ENCODE peak calls at places on chromosomes 4 and X, in eight cellular contexts. D is SK-N-SH; X is brain microvascular endothelial cell; E is CD4-positive, alpha-beta T cell; M is coronary artery; A is Caco-2; Y is lower leg skin; J is AG09309. U is an unnamed sample.

GRCh38 chrX:70033348-70033747 is 16.4 kb downstream of the AWAT2 start:
- DNase-seq in X (peak), Y (no peak), E (peak), A (peak), D (peak), J (no peak), M (no peak), U (no peak)

GRCh38 chrX:14028473-14028872 is 1.2 kb downstream of the GEMIN8 start:
- DNase-seq in A (no peak), Y (no peak), M (no peak), J (no peak), E (no peak), D (no peak), X (no peak), U (no peak)

GRCh38 chrX:137194164-137194563 is 160.4 kb upstream of the GPR101 start:
- DNase-seq in Y (no peak), A (peak), J (no peak), M (no peak), D (peak), X (peak), E (no peak), U (no peak)

GRCh38 chr4:6594826-6595355 is 19.9 kb downstream of the MAN2B2 start:
- DNase-seq in J (no peak), A (no peak), E (no peak), X (no peak), M (no peak), D (no peak), Y (no peak), U (no peak)

GRCh38 chr4:7808752-7809151 is 130.9 kb downstream of the AFAP1 start:
- DNase-seq in D (no peak), J (no peak), A (no peak), E (no peak), X (peak), M (peak), Y (no peak), U (no peak)

GRCh38 chr4:24471623-24472510 is 112.5 kb downstream of the DHX15 start:
- DNase-seq in E (no peak), D (peak), X (no peak), Y (no peak), M (no peak), A (no peak), J (no peak), U (no peak)

GRCh38 chrX:134753185-134754008 is 95.1 kb upstream of the PLAC1 start:
- DNase-seq in X (peak), Y (no peak), J (peak), D (no peak), A (no peak), M (no peak), E (no peak), U (no peak)

GRCh38 chrX:40684092-40684491 is 36.7 kb upstream of the CXorf38 start:
- DNase-seq in J (no peak), D (no peak), X (no peak), E (no peak), M (no peak), A (no peak), Y (no peak), U (no peak)

GRCh38 chr4:44221407-44221806 is 227.2 kb downstream of the KCTD8 start:
- DNase-seq in A (no peak), E (no peak), J (no peak), Y (no peak), D (no peak), X (no peak), M (no peak), U (no peak)

GRCh38 chrX:19174401-19175025 is 52.2 kb upstream of the ADGRG2 start:
- DNase-seq in Y (no peak), E (no peak), J (no peak), M (no peak), X (peak), A (no peak), D (no peak), U (no peak)

GRCh38 chr4:126223784-126224407 is 909.1 kb downstream of the FAT4 start:
- DNase-seq in D (no peak), M (no peak), E (no peak), X (no peak), A (no peak), J (no peak), Y (no peak), U (no peak)

GRCh38 chr4:114691865-114692264 is 93.3 kb downstream of the UGT8 start:
- DNase-seq in E (no peak), D (no peak), A (no peak), M (no peak), X (no peak), J (no peak), Y (no peak), U (no peak)

GRCh38 chrX:15143050-15143824 is 126.6 kb downstream of the ASB9 start:
- DNase-seq in X (peak), A (peak), J (no peak), E (peak), M (no peak), Y (peak), D (peak), U (no peak)
- TF ChIP-seq CTCF in X (peak), A (peak), J (peak), E (peak), M (no peak), Y (no peak), D (peak), U (peak)

DNA sequence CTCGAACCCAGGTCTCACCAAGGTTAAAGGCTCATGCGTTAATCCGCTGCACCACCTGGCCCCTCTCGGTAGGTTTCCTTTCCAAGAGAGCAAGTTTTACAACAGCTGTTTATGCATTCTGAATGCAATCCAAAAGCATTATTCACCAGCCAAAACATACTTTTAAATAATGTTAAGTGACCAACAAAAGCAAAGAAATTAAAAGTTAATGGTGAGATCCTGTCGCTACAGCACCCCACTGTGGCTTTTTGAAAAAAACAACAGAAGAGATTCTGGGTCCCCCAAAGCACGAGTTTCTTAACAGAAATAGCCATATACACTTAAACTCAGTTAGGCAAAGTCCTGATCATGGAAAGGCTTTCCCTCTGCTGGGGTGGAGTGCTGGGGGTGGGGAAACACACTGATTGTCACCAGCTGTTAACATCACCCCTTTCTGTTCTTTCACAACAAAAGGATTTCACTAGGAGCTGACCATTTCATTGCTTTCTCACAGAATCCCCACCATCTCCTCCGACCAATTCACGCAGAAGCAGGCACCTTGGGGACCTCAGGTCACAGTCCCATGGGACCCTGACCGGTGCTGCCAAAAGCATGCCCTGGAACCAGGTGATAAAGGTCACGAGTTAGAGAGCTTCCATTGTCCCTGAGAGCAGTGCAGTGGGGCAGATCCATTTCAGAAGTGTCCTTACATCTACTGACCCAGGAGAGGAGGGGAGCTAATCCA is 51.2 kb downstream of the ZNF827 start:
- DNase-seq in X (peak), E (no peak), D (no peak), M (no peak), Y (no peak), J (peak), A (no peak), U (no peak)
- TF ChIP-seq CTCF in X (no peak), E (no peak), D (no peak), M (no peak), Y (no peak), J (peak), A (no peak), U (no peak)

DNA sequence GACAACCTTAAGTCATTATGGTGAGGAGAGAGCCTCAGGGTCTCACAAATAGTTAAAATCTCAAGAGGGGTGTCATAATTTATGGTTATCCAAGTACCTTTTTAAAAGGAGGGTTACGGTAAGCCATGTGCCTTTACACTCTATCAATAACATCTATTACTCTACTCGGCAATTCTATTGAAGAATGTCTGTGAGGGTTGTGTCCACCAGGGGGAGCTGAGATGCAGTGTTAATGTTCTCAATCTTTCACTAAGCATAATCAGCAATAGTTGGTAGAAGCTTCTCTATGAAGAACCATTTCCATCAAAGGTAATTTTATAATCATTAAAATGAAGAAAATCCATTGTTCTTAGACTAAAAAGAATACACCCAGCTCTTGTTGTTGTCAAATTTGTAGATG is 457.4 kb downstream of the CENPC start:
- DNase-seq in X (peak), A (no peak), J (no peak), E (no peak), Y (peak), M (no peak), D (peak), U (no peak)
- TF ChIP-seq CTCF in X (peak), A (peak), J (no peak), E (peak), Y (no peak), M (no peak), D (peak), U (peak)

GRCh38 chrX:46572295-46572936 is 1.1 kb upstream of the CHST7 start:
- DNase-seq in Y (no peak), X (no peak), E (no peak), A (no peak), D (no peak), M (no peak), J (no peak), U (no peak)
- TF ChIP-seq CTCF in Y (no peak), X (no peak), E (peak), A (no peak), D (no peak), M (no peak), J (no peak), U (no peak)

DNA sequence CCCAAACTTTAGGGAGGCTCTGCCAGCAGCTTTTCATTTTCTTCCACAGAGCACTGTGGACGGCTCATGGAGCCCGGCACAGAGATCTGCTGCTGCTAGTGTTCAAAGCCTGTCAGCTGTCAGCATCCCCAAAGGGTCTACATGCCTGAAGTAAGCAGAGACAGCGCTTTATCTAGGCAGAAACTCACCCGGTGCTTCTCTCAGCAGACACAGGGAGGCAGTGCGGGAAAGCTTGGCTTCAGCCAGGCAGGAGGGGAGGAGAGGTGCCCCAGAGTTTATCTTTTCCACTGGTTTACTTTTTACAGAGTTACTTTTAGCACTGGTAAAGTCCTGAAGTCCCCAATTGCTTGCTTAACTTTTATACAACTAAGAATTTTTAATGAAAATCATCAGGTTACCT is 339.3 kb downstream of the NKX6-1 start:
- DNase-seq in D (no peak), M (no peak), Y (no peak), A (peak), E (no peak), J (no peak), X (peak), U (no peak)
- TF ChIP-seq CTCF in D (no peak), M (no peak), Y (no peak), A (no peak), E (no peak), J (peak), X (peak), U (no peak)

DNA sequence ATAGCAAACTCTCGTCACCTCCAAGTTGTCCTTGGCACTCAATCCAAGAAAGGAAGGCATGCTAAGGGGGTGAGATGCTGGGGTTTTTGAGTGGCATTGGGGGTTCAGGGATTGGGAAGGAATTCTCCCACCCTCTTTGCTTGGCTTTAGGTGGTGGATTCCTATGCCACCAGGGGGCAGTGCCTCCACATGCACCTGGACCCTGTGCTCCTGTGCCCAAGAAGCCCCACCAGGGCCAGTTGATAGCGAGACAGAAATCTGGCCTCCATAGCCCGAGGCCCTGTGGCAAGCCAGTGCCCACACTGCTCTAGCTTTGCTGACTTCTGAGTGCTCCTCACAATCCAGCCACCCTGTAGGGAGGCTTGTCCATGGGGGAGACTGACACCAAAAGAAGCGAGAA is 2.0 kb upstream of the FATE1 start:
- DNase-seq in X (peak), D (peak), Y (no peak), J (no peak), A (no peak), M (no peak), E (no peak), U (no peak)
- TF ChIP-seq CTCF in X (peak), D (peak), Y (no peak), J (peak), A (peak), M (no peak), E (no peak), U (peak)

DNA sequence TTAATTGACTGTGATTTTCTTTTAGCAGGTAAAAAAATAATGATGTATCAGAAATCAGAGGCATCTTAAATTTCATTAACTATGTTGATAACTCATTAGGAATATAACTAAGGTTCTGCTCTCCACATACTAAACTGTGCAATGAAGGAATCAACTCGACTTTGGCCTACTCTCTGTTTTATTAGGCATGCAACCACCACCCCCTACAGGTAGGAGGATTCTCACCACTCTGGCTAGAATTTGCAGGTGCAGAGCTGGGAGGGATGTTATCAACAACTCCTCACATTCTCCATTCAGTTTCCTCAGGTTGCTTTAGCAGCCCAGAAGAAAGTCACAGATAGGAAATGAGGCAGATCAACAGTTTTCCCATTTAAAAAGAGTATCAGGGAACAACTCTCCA is 160.1 kb downstream of the COX18 start:
- DNase-seq in M (no peak), D (peak), A (peak), E (no peak), X (no peak), Y (no peak), J (no peak), U (no peak)
- TF ChIP-seq CTCF in M (no peak), D (peak), A (peak), E (no peak), X (peak), Y (no peak), J (peak), U (peak)

GRCh38 chrX:145654486-145654885 is 163.1 kb upstream of the SLITRK2 start:
- DNase-seq in A (no peak), M (no peak), J (no peak), X (no peak), D (no peak), E (no peak), Y (no peak), U (no peak)
- TF ChIP-seq CTCF in A (no peak), M (no peak), J (no peak), X (no peak), D (no peak), E (no peak), Y (no peak), U (no peak)

GRCh38 chrX:50996930-50997329 is 86.4 kb downstream of the BMP15 start:
- DNase-seq in A (no peak), J (no peak), E (no peak), M (no peak), X (no peak), Y (no peak), D (no peak), U (no peak)
- TF ChIP-seq CTCF in A (no peak), J (no peak), E (no peak), M (no peak), X (no peak), Y (no peak), D (no peak), U (no peak)